ENCODE peak calls at places on chromosomes 7 and 10, in ten cellular contexts. D, N, O, S, L, V, H, G, M and X are unnamed samples.

GRCh38 chr7:131190146-131190545 is 137.5 kb upstream of the MKLN1 start:
- DNase-seq in N (no peak), O (peak; percentile 19), H (no peak), V (no peak), L (peak; percentile 18), M (no peak), D (no peak), G (no peak), S (peak; percentile 69), X (no peak)

GRCh38 chr7:25638042-25638441 is 409.8 kb upstream of the NPVF start:
- DNase-seq in V (no peak), S (peak; percentile 19), G (no peak), H (no peak), L (no peak), N (no peak), M (no peak), O (no peak), D (peak; percentile 28), X (no peak)

GRCh38 chr7:100785878-100786277 is 41.4 kb downstream of the EPHB4 start:
- DNase-seq in D (no peak), O (no peak), N (no peak), M (no peak), L (no peak), V (no peak), G (no peak), H (no peak), S (no peak), X (no peak)

GRCh38 chr10:48523212-48523819 is 81.6 kb downstream of the ARHGAP22 start:
- DNase-seq in M (no peak), S (peak; percentile 87), G (peak; percentile 84), V (peak; percentile 24), O (peak; percentile 98), D (no peak), N (peak; percentile 46), L (peak; percentile 60), H (peak; percentile 69), X (no peak)

GRCh38 chr7:151013728-151014497 is 10.4 kb downstream of the ATG9B start:
- DNase-seq in M (peak; percentile 90), H (peak; percentile 42), O (peak; percentile 29), V (peak; percentile 67), N (peak; percentile 86), G (peak; percentile 73), L (peak; percentile 86), D (peak; percentile 56), S (peak; percentile 58), X (peak; percentile 44)

GRCh38 chr10:88232029-88232895 is 350.9 kb downstream of the RNLS start:
- DNase-seq in O (peak; percentile 50), H (no peak), L (no peak), G (peak; percentile 71), S (peak; percentile 69), V (peak; percentile 75), D (peak; percentile 88), M (no peak), N (no peak), X (no peak)

GRCh38 chr10:129933456-129934092 is 30.5 kb downstream of the EBF3 start:
- DNase-seq in N (no peak), V (no peak), G (peak; percentile 15), M (no peak), D (no peak), O (no peak), H (no peak), L (no peak), S (no peak), X (no peak)

GRCh38 chr7:29194206-29194593 is 375 bp upstream of the CHN2 start:
- DNase-seq in N (peak; percentile 35), V (peak; percentile 27), S (no peak), H (no peak), G (no peak), D (no peak), L (peak; percentile 27), O (no peak), M (peak; percentile 27), X (peak; percentile 18)

GRCh38 chr7:151320263-151320845 is 21.3 kb upstream of the NUB1 start:
- DNase-seq in G (no peak), O (no peak), V (no peak), D (no peak), M (no peak), L (no peak), H (no peak), S (no peak), N (no peak), X (no peak)

GRCh38 chr7:132932321-132933075 is 149.4 kb downstream of the CHCHD3 start:
- DNase-seq in V (no peak), O (no peak), H (no peak), D (no peak), S (no peak), N (no peak), G (no peak), M (no peak), L (no peak), X (no peak)

GRCh38 chr7:6271694-6272371 is 591 bp downstream of the CYTH3 start:
- DNase-seq in G (no peak), O (no peak), V (peak; percentile 26), S (no peak), H (no peak), L (peak; percentile 22), M (peak; percentile 52), N (peak; percentile 12), D (no peak), X (peak; percentile 29)

GRCh38 chr7:2569421-2569820 is 10.6 kb downstream of the IQCE start:
- DNase-seq in D (no peak), H (no peak), V (no peak), L (no peak), G (no peak), M (no peak), S (no peak), N (no peak), O (no peak), X (no peak)

GRCh38 chr7:2566890-2567662 is 8.3 kb downstream of the IQCE start:
- DNase-seq in D (no peak), S (peak; percentile 68), M (no peak), H (no peak), O (peak; percentile 72), V (no peak), L (peak; percentile 45), G (no peak), N (no peak), X (no peak)

GRCh38 chr7:2568521-2569223 is 9.9 kb downstream of the IQCE start:
- DNase-seq in S (no peak), M (no peak), D (no peak), L (no peak), O (no peak), V (no peak), H (no peak), G (no peak), N (no peak), X (no peak)

GRCh38 chr7:2566348-2566889 is 7.6 kb downstream of the IQCE start:
- DNase-seq in H (no peak), N (no peak), O (no peak), G (no peak), M (no peak), L (no peak), V (no peak), D (no peak), S (no peak), X (no peak)

GRCh38 chr7:2567663-2568238 is 9.0 kb downstream of the IQCE start:
- DNase-seq in H (no peak), G (no peak), V (no peak), O (peak; percentile 45), L (peak; percentile 59), N (peak; percentile 51), M (no peak), S (peak; percentile 70), D (peak; percentile 38), X (no peak)
- TF ChIP-seq CTCF in H (peak; percentile 63), G (peak; percentile 23), V (no peak), O (peak; percentile 73), L (peak; percentile 51), N (no peak), M (no peak), S (peak; percentile 82), D (peak; percentile 48), X (peak; percentile 36)

GRCh38 chr7:159000859-159001435 is 143.7 kb downstream of the VIPR2 start:
- DNase-seq in D (no peak), O (no peak), G (no peak), M (no peak), L (no peak), V (no peak), S (no peak), H (no peak), N (no peak), X (no peak)
- TF ChIP-seq CTCF in D (no peak), O (no peak), G (no peak), M (no peak), L (no peak), V (no peak), S (peak; percentile 17), H (no peak), N (no peak), X (no peak)

DNA sequence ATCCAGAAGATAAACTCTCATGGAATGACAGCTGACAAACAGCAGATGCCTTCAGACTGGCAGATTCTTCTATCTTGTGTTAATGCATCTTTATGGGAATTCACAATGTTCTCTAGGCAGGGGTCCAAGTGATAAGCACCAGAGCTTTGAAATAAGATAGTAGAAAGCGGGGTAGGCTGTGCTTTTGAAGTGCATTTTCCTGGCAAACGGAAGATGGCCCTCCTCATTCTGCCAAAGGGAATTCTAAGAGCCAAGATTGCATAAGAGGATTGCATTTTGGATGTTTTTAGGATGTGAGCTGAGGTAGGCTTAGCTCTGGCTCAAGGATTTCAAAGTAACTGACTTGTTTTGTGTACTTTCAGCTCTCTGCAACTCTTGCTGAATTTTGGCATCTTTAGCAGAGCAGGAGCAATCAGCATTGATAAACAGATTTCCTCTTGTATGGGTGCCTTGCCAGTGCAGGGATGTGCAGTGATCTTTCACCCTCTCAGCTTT is 298.5 kb upstream of the KLF6 start:
- DNase-seq in O (no peak), D (no peak), G (no peak), L (no peak), N (no peak), S (no peak), H (no peak), V (no peak), M (no peak), X (no peak)
- TF ChIP-seq CTCF in O (no peak), D (no peak), G (no peak), L (no peak), N (no peak), S (no peak), H (peak; percentile 3), V (no peak), M (no peak), X (no peak)

GRCh38 chr10:31352436-31353226 is 33.6 kb downstream of the ZEB1 start:
- DNase-seq in S (no peak), M (no peak), D (no peak), H (no peak), O (no peak), N (no peak), G (no peak), V (no peak), L (no peak), X (no peak)

GRCh38 chr10:31358688-31359330 is 39.8 kb downstream of the ZEB1 start:
- DNase-seq in S (peak; percentile 69), O (no peak), L (no peak), V (no peak), H (no peak), N (no peak), D (no peak), G (no peak), M (no peak), X (no peak)

GRCh38 chr10:31350891-31351290 is 31.9 kb downstream of the ZEB1 start:
- DNase-seq in L (no peak), H (no peak), V (no peak), S (no peak), M (no peak), G (no peak), N (no peak), D (no peak), O (no peak), X (no peak)

GRCh38 chr10:31347705-31348104 is 28.7 kb downstream of the ZEB1 start:
- DNase-seq in L (no peak), H (no peak), G (no peak), O (no peak), M (no peak), V (no peak), D (no peak), S (no peak), N (no peak), X (no peak)

GRCh38 chr10:31353574-31353973 is 34.6 kb downstream of the ZEB1 start:
- DNase-seq in S (peak; percentile 39), O (peak; percentile 72), D (no peak), M (no peak), V (no peak), G (no peak), N (no peak), L (no peak), H (peak; percentile 7), X (no peak)
- TF ChIP-seq CTCF in S (no peak), O (no peak), D (no peak), M (peak; percentile 36), V (no peak), G (no peak), N (no peak), L (no peak), H (no peak), X (no peak)